ENCODE peak calls at places on chromosomes 16 and 17, in eight cellular contexts. P is NCI-H774; R is thoracic aorta; U is EL; Y is stimulated activated CD4-positive, alpha-beta T cell treated with anti-CD3 and anti-CD28 coated beads, Interleukin-4, amount 100 ng/mL, for 24 hours; H is ovary; K is midbrain; B is H4. M is an unnamed sample.
A peak's percentile ranks its signal among the peaks of the same experiment; 100 is the strongest.

GRCh38 chr17:27977751-27978688 is 64.5 kb upstream of the NLK start:
- DNase-seq in B (no peak), R (no peak), U (peak; percentile 58), P (no peak), H (no peak), Y (no peak), K (no peak), M (no peak)

GRCh38 chr17:77002103-77003045 is 134.2 kb downstream of the MGAT5B start:
- DNase-seq in H (no peak), U (peak; percentile 88), P (peak; percentile 38), Y (no peak), B (peak; percentile 93), K (no peak), R (no peak), M (no peak)

GRCh38 chr16:52320930-52321439 is 226.0 kb downstream of the TOX3 start:
- DNase-seq in R (no peak), K (no peak), Y (no peak), U (no peak), P (no peak), H (no peak), B (no peak), M (no peak)

GRCh38 chr17:43211123-43211479 is 574 bp upstream of the TMEM106A start:
- DNase-seq in R (no peak), B (no peak), K (no peak), H (no peak), U (no peak), Y (no peak), P (no peak), M (no peak)

GRCh38 chr17:72913315-72913714 is 179.2 kb downstream of the SLC39A11 start:
- DNase-seq in K (no peak), H (no peak), Y (no peak), P (no peak), U (no peak), R (no peak), B (no peak), M (no peak)

GRCh38 chr17:2701161-2701995 is 10.2 kb downstream of the CLUH start:
- DNase-seq in B (no peak), K (no peak), U (no peak), R (no peak), Y (no peak), P (no peak), H (peak; percentile 35), M (no peak)

GRCh38 chr16:14401839-14402115 is 228.3 kb downstream of the PARN start:
- DNase-seq in P (no peak), H (peak; percentile 63), Y (no peak), U (no peak), B (no peak), K (no peak), R (no peak), M (no peak)

GRCh38 chr17:43611230-43611969 is 50.3 kb downstream of the MEOX1 start:
- DNase-seq in U (no peak), H (no peak), Y (no peak), B (no peak), P (no peak), R (no peak), K (no peak), M (no peak)

GRCh38 chr16:2095315-2095853 is 40.3 kb downstream of the PKD1 start:
- DNase-seq in P (no peak), B (no peak), U (peak; percentile 55), K (no peak), Y (no peak), R (no peak), H (no peak), M (no peak)

GRCh38 chr16:8967437-8967821 is 3.7 kb upstream of the USP7 start:
- DNase-seq in H (no peak), U (no peak), R (no peak), K (no peak), Y (no peak), B (no peak), P (no peak), M (no peak)

GRCh38 chr16:27726621-27727275 is 176.8 kb downstream of the KATNIP start:
- DNase-seq in P (no peak), H (no peak), U (peak; percentile 74), R (no peak), K (no peak), Y (no peak), B (peak; percentile 41), M (no peak)

GRCh38 chr16:77457046-77457445 is 22.2 kb upstream of the ADAMTS18 start:
- DNase-seq in R (no peak), H (no peak), U (no peak), P (no peak), Y (no peak), K (no peak), B (no peak), M (no peak)

GRCh38 chr17:14046978-14047377 is 22.3 kb upstream of the COX10 start:
- DNase-seq in H (no peak), R (no peak), U (no peak), P (no peak), Y (no peak), B (no peak), K (no peak), M (no peak)

GRCh38 chr16:81695431-81695890 is 83.6 kb upstream of the PLCG2 start:
- DNase-seq in K (no peak), Y (no peak), R (no peak), B (no peak), H (no peak), P (no peak), U (no peak), M (no peak)

GRCh38 chr17:7555320-7555948 is 3.1 kb upstream of the TNFSF13 start:
- DNase-seq in R (no peak), B (no peak), U (no peak), P (no peak), K (no peak), H (no peak), Y (no peak), M (no peak)

GRCh38 chr17:30369995-30370394 is 8.7 kb upstream of the CPD start:
- DNase-seq in K (no peak), U (no peak), B (no peak), H (no peak), R (no peak), P (peak; percentile 14), Y (no peak), M (no peak)

M was measured in activated T-helper 1 cell treated with anti-CD3 and anti-CD28 coated beads, Interleukin-12 subunit alpha, Interleukin-12 subunit beta, Interleukin-2, Interleukin-4 antibody, amounts not matched to agents 30 ng/mL and 10 ng/mL and 1 ng/mL, durations not matched to agents 14 hours and 24 hours and 36 hours.